ENCODE peak calls at places on chromosomes 4 and X, in seven cellular contexts. One of them, this sample, is unnamed.

GRCh38 chr4:159206427-159206871 is 103.6 kb downstream of the RAPGEF2 start:
- DNase-seq in body of pancreas: no peak
- DNase-seq in HepG2: no peak
- DNase-seq in MCF 10A: no peak
- DNase-seq in pancreas: no peak
- DNase-seq in neural crest cell: no peak
- DNase-seq in ovary: no peak
- DNase-seq in this sample: no peak

GRCh38 chr4:153204247-153205027 is at the start of gene TRIM2:
- DNase-seq in body of pancreas: peak
- DNase-seq in HepG2: peak
- DNase-seq in MCF 10A: no peak
- DNase-seq in pancreas: peak
- DNase-seq in neural crest cell: peak
- DNase-seq in ovary: peak
- DNase-seq in this sample: peak

GRCh38 chr4:73668806-73669205 is 48.6 kb upstream of the RASSF6 start:
- DNase-seq in body of pancreas: no peak
- DNase-seq in HepG2: no peak
- DNase-seq in MCF 10A: no peak
- DNase-seq in pancreas: no peak
- DNase-seq in neural crest cell: no peak
- DNase-seq in ovary: no peak
- DNase-seq in this sample: no peak

GRCh38 chr4:160928482-160928881 is 1235.3 kb downstream of the FSTL5 start:
- DNase-seq in body of pancreas: no peak
- DNase-seq in HepG2: no peak
- DNase-seq in MCF 10A: no peak
- DNase-seq in pancreas: no peak
- DNase-seq in neural crest cell: no peak
- DNase-seq in ovary: no peak
- DNase-seq in this sample: no peak

GRCh38 chrX:45596190-45596808 is 395.6 kb upstream of the DIPK2B start:
- DNase-seq in body of pancreas: no peak
- DNase-seq in HepG2: no peak
- DNase-seq in MCF 10A: peak
- DNase-seq in pancreas: no peak
- DNase-seq in neural crest cell: no peak
- DNase-seq in ovary: no peak
- DNase-seq in this sample: no peak

GRCh38 chrX:19758536-19758935 is 128.9 kb downstream of the SH3KBP1 start:
- DNase-seq in body of pancreas: no peak
- DNase-seq in HepG2: peak
- DNase-seq in MCF 10A: no peak
- DNase-seq in pancreas: no peak
- DNase-seq in neural crest cell: no peak
- DNase-seq in ovary: no peak
- DNase-seq in this sample: no peak

GRCh38 chrX:53188763-53189162 is 36.2 kb downstream of the KDM5C start:
- DNase-seq in body of pancreas: no peak
- DNase-seq in HepG2: no peak
- DNase-seq in MCF 10A: peak
- DNase-seq in pancreas: no peak
- DNase-seq in neural crest cell: no peak
- DNase-seq in ovary: no peak
- DNase-seq in this sample: no peak

GRCh38 chr4:55358668-55359067 is 12.6 kb downstream of the SRD5A3 start:
- DNase-seq in body of pancreas: peak
- DNase-seq in HepG2: no peak
- DNase-seq in MCF 10A: peak
- DNase-seq in pancreas: no peak
- DNase-seq in neural crest cell: no peak
- DNase-seq in ovary: no peak
- DNase-seq in this sample: no peak

GRCh38 chr4:1370321-1371124 is 23.5 kb downstream of the UVSSA start:
- DNase-seq in body of pancreas: no peak
- DNase-seq in HepG2: no peak
- DNase-seq in MCF 10A: no peak
- DNase-seq in pancreas: no peak
- DNase-seq in neural crest cell: no peak
- DNase-seq in ovary: no peak
- DNase-seq in this sample: no peak

GRCh38 chr4:89226665-89227572 is 80.7 kb downstream of the GPRIN3 start:
- DNase-seq in body of pancreas: peak
- DNase-seq in HepG2: peak
- DNase-seq in MCF 10A: peak
- DNase-seq in pancreas: peak
- DNase-seq in neural crest cell: peak
- DNase-seq in ovary: peak
- DNase-seq in this sample: peak

GRCh38 chrX:153857348-153857903 is 27.1 kb upstream of the PDZD4 start:
- DNase-seq in body of pancreas: no peak
- DNase-seq in HepG2: no peak
- DNase-seq in MCF 10A: no peak
- DNase-seq in pancreas: no peak
- DNase-seq in neural crest cell: no peak
- DNase-seq in ovary: no peak
- DNase-seq in this sample: no peak

GRCh38 chr4:175561691-175562090 is 250.4 kb downstream of the GPM6A start:
- DNase-seq in body of pancreas: no peak
- DNase-seq in HepG2: no peak
- DNase-seq in MCF 10A: no peak
- DNase-seq in pancreas: no peak
- DNase-seq in neural crest cell: no peak
- DNase-seq in ovary: no peak
- DNase-seq in this sample: no peak

GRCh38 chr4:74583066-74583700 is 138.2 kb downstream of the AREG start:
- DNase-seq in body of pancreas: no peak
- DNase-seq in HepG2: no peak
- DNase-seq in MCF 10A: peak
- DNase-seq in pancreas: no peak
- DNase-seq in neural crest cell: no peak
- DNase-seq in ovary: no peak
- DNase-seq in this sample: no peak

GRCh38 chr4:113673450-113673849 is 88.1 kb downstream of the CAMK2D start:
- DNase-seq in body of pancreas: no peak
- DNase-seq in HepG2: no peak
- DNase-seq in MCF 10A: peak
- DNase-seq in pancreas: no peak
- DNase-seq in neural crest cell: no peak
- DNase-seq in ovary: no peak
- DNase-seq in this sample: no peak
- TF ChIP-seq CTCF in body of pancreas: no peak
- TF ChIP-seq CTCF in HepG2: no peak
- TF ChIP-seq CTCF in MCF 10A: no peak
- TF ChIP-seq CTCF in pancreas: no peak
- TF ChIP-seq CTCF in neural crest cell: no peak
- TF ChIP-seq CTCF in ovary: no peak
- TF ChIP-seq CTCF in this sample: no peak

GRCh38 chr4:113874480-113874879 is 105.0 kb downstream of the ARSJ start:
- DNase-seq in body of pancreas: no peak
- DNase-seq in HepG2: no peak
- DNase-seq in MCF 10A: no peak
- DNase-seq in pancreas: no peak
- DNase-seq in neural crest cell: no peak
- DNase-seq in ovary: no peak
- DNase-seq in this sample: no peak

GRCh38 chr4:113880240-113881028 is 99.0 kb downstream of the ARSJ start:
- DNase-seq in body of pancreas: no peak
- DNase-seq in HepG2: no peak
- DNase-seq in MCF 10A: no peak
- DNase-seq in pancreas: no peak
- DNase-seq in neural crest cell: no peak
- DNase-seq in ovary: no peak
- DNase-seq in this sample: no peak

GRCh38 chr4:113881256-113881655 is 98.2 kb downstream of the ARSJ start:
- DNase-seq in body of pancreas: no peak
- DNase-seq in HepG2: no peak
- DNase-seq in MCF 10A: peak
- DNase-seq in pancreas: no peak
- DNase-seq in neural crest cell: no peak
- DNase-seq in ovary: no peak
- DNase-seq in this sample: no peak

GRCh38 chr4:113882668-113883067 is 96.8 kb downstream of the ARSJ start:
- DNase-seq in body of pancreas: no peak
- DNase-seq in HepG2: no peak
- DNase-seq in MCF 10A: peak
- DNase-seq in pancreas: no peak
- DNase-seq in neural crest cell: no peak
- DNase-seq in ovary: no peak
- DNase-seq in this sample: no peak

GRCh38 chr4:113878718-113879117 is 100.7 kb downstream of the ARSJ start:
- DNase-seq in body of pancreas: no peak
- DNase-seq in HepG2: peak
- DNase-seq in MCF 10A: peak
- DNase-seq in pancreas: no peak
- DNase-seq in neural crest cell: peak
- DNase-seq in ovary: no peak
- DNase-seq in this sample: no peak
- TF ChIP-seq CTCF in body of pancreas: peak
- TF ChIP-seq CTCF in HepG2: peak
- TF ChIP-seq CTCF in MCF 10A: no peak
- TF ChIP-seq CTCF in pancreas: no peak
- TF ChIP-seq CTCF in neural crest cell: peak
- TF ChIP-seq CTCF in ovary: no peak
- TF ChIP-seq CTCF in this sample: peak

GRCh38 chrX:113973706-113974105 is 610.2 kb upstream of the HTR2C start:
- DNase-seq in body of pancreas: no peak
- DNase-seq in HepG2: no peak
- DNase-seq in MCF 10A: no peak
- DNase-seq in pancreas: no peak
- DNase-seq in neural crest cell: no peak
- DNase-seq in ovary: no peak
- DNase-seq in this sample: no peak
- TF ChIP-seq CTCF in body of pancreas: no peak
- TF ChIP-seq CTCF in HepG2: no peak
- TF ChIP-seq CTCF in MCF 10A: no peak
- TF ChIP-seq CTCF in pancreas: no peak
- TF ChIP-seq CTCF in neural crest cell: no peak
- TF ChIP-seq CTCF in ovary: no peak
- TF ChIP-seq CTCF in this sample: no peak

GRCh38 chrX:46803140-46803539 is 33.7 kb upstream of the RP2 start:
- DNase-seq in body of pancreas: no peak
- DNase-seq in HepG2: peak
- DNase-seq in MCF 10A: peak
- DNase-seq in pancreas: no peak
- DNase-seq in neural crest cell: no peak
- DNase-seq in ovary: no peak
- DNase-seq in this sample: no peak
- TF ChIP-seq CTCF in body of pancreas: no peak
- TF ChIP-seq CTCF in HepG2: peak
- TF ChIP-seq CTCF in MCF 10A: peak
- TF ChIP-seq CTCF in pancreas: no peak
- TF ChIP-seq CTCF in neural crest cell: no peak
- TF ChIP-seq CTCF in ovary: no peak
- TF ChIP-seq CTCF in this sample: no peak

DNA sequence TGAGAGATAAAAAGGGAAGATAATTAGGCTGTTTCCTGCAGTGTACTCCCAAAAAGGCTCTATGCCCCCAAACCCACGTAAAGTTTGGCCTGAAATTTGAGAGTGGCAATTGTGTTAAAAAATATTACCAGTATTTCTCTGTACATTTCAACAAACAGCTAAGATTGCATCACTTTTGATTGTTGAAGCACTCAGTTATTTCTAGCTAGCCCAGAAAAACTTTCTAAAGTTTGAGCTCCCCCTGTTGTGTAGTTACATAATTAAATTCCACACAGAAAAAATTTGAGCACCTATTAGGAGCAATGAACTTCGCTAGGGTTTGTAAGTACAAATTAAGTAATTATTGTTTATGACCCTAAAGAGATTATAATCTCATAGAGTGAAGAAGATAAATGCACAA is 109.4 kb downstream of the DLG3 start:
- DNase-seq in body of pancreas: no peak
- DNase-seq in HepG2: peak
- DNase-seq in MCF 10A: peak
- DNase-seq in pancreas: no peak
- DNase-seq in neural crest cell: no peak
- DNase-seq in ovary: no peak
- DNase-seq in this sample: no peak
- TF ChIP-seq CTCF in body of pancreas: peak
- TF ChIP-seq CTCF in HepG2: peak
- TF ChIP-seq CTCF in MCF 10A: no peak
- TF ChIP-seq CTCF in pancreas: no peak
- TF ChIP-seq CTCF in neural crest cell: no peak
- TF ChIP-seq CTCF in ovary: no peak
- TF ChIP-seq CTCF in this sample: no peak

GRCh38 chr4:111937368-111937767 is 207.9 kb upstream of the FAM241A start:
- DNase-seq in body of pancreas: no peak
- DNase-seq in HepG2: peak
- DNase-seq in MCF 10A: peak
- DNase-seq in pancreas: no peak
- DNase-seq in neural crest cell: no peak
- DNase-seq in ovary: no peak
- DNase-seq in this sample: no peak
- TF ChIP-seq CTCF in body of pancreas: no peak
- TF ChIP-seq CTCF in HepG2: peak
- TF ChIP-seq CTCF in MCF 10A: peak
- TF ChIP-seq CTCF in pancreas: no peak
- TF ChIP-seq CTCF in neural crest cell: peak
- TF ChIP-seq CTCF in ovary: no peak
- TF ChIP-seq CTCF in this sample: no peak

This sample was measured in mesothelial cell of epicardium.